ENCODE peak calls at places on chromosomes 3 and 15, in four cellular contexts. Q is K562, T is HepG2, F is GM12878. N is an unnamed sample.

GRCh38 chr3:175082631-175083030 is 223.5 kb downstream of the NAALADL2 start:
- DNase-seq in Q (no peak), T (no peak), F (no peak), N (no peak)

GRCh38 chr3:127053026-127053425 is 70.1 kb downstream of the PLXNA1 start:
- DNase-seq in Q (no peak), T (no peak), F (no peak), N (no peak)

GRCh38 chr3:10460951-10461563 is 44.3 kb downstream of the ATP2B2 start:
- DNase-seq in Q (no peak), T (no peak), F (no peak), N (no peak)

GRCh38 chr3:158808697-158809096 is 6.8 kb downstream of the MFSD1 start:
- DNase-seq in Q (no peak), T (no peak), F (no peak), N (no peak)

GRCh38 chr3:13563911-13564310 is 15.0 kb downstream of the FBLN2 start:
- DNase-seq in Q (no peak), T (no peak), F (no peak), N (no peak)

GRCh38 chr3:106014518-106014917 is 145.7 kb upstream of the CBLB start:
- DNase-seq in Q (no peak), T (no peak), F (no peak), N (no peak)

GRCh38 chr3:148848410-148848809 is 16.7 kb upstream of the CPA3 start:
- DNase-seq in Q (no peak), T (no peak), F (no peak), N (no peak)

GRCh38 chr3:100316656-100317069 is 17.9 kb upstream of the NIT2 start:
- DNase-seq in Q (peak), T (peak), F (no peak), N (peak)

GRCh38 chr3:135217730-135218129 is 422.7 kb downstream of the EPHB1 start:
- DNase-seq in Q (no peak), T (no peak), F (no peak), N (no peak)

GRCh38 chr15:65115086-65115485 is at the start of gene UBAP1L:
- DNase-seq in Q (no peak), T (no peak), F (no peak), N (no peak)

GRCh38 chr3:33219175-33219487 is 521 bp upstream of the SUSD5 start:
- DNase-seq in Q (no peak), T (no peak), F (no peak), N (no peak)

GRCh38 chr3:27542469-27542868 is 58.3 kb upstream of the SLC4A7 start:
- DNase-seq in Q (no peak), T (no peak), F (no peak), N (no peak)

GRCh38 chr15:83398591-83398990 is 48.5 kb upstream of the SH3GL3 start:
- DNase-seq in Q (no peak), T (no peak), F (no peak), N (no peak)

GRCh38 chr3:169661567-169662214 is 1.8 kb downstream of the MECOM start:
- DNase-seq in Q (peak), T (no peak), F (no peak), N (peak)

GRCh38 chr15:100914876-100915275 is 4.3 kb upstream of the LRRK1 start:
- DNase-seq in Q (no peak), T (no peak), F (no peak), N (no peak)

GRCh38 chr3:60579734-60580133 is 671.5 kb downstream of the FHIT start:
- DNase-seq in Q (no peak), T (no peak), F (no peak), N (no peak)

GRCh38 chr15:66833803-66834202 is 131.8 kb downstream of the SMAD6 start:
- DNase-seq in Q (no peak), T (no peak), F (no peak), N (no peak)

GRCh38 chr3:54123538-54124196 is 1.3 kb downstream of the CACNA2D3 start:
- DNase-seq in Q (no peak), T (no peak), F (no peak), N (no peak)

GRCh38 chr15:73906346-73907017 is 19.8 kb upstream of the LOXL1 start:
- DNase-seq in Q (no peak), T (no peak), F (no peak), N (no peak)

GRCh38 chr3:129936757-129937156 is 37.8 kb upstream of the TRH start:
- DNase-seq in Q (no peak), T (peak), F (no peak), N (peak)

GRCh38 chr15:71364117-71364584 is 248.9 kb downstream of the THSD4 start:
- DNase-seq in Q (no peak), T (no peak), F (no peak), N (no peak)

GRCh38 chr3:178968996-178969700 is 102.5 kb downstream of the ZMAT3 start:
- DNase-seq in Q (no peak), T (no peak), F (peak), N (no peak)

GRCh38 chr3:190092250-190092649 is 28.4 kb downstream of the P3H2 start:
- DNase-seq in Q (no peak), T (no peak), F (no peak), N (peak)

GRCh38 chr15:71634820-71635219 is 175.5 kb upstream of the NR2E3 start:
- DNase-seq in Q (no peak), T (no peak), F (no peak), N (peak)

GRCh38 chr3:168220609-168221008 is 124.9 kb upstream of the GOLIM4 start:
- DNase-seq in Q (no peak), T (no peak), F (no peak), N (no peak)

GRCh38 chr3:153442799-153443487 is 280.9 kb downstream of the RAP2B start:
- DNase-seq in Q (no peak), T (no peak), F (no peak), N (no peak)

DNA sequence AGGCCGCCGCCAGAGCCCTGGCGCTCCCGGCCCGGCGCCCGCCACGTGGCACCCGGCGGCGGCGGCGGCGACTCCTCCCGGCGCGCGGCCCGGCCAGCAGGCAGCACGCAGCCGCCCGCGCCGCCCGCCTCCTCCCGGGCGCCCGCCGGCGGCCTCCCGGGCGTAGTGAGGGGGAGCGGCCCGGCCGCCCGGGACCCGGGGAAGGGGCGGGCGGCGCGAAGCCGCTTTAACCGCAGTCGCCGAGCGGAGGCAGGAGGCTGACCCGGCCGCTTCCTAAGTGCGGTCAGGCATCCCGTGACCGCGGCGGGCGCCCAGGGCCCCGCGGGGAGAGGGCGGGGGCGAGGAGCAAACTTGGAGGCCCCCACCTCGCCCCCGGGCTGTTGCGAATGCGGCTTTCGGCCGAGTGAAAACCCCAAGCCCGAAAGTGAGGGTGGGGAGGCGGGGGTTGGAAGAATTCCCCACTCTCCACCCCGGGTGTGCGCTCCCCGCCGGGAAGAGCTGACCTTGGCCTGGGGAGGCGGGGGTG is 1.7 kb upstream of the HES1 start:
- DNase-seq in Q (peak), T (no peak), F (no peak), N (no peak)
- TF ChIP-seq MYC in Q (no peak), T (no peak), F (no peak), N (no peak)

DNA sequence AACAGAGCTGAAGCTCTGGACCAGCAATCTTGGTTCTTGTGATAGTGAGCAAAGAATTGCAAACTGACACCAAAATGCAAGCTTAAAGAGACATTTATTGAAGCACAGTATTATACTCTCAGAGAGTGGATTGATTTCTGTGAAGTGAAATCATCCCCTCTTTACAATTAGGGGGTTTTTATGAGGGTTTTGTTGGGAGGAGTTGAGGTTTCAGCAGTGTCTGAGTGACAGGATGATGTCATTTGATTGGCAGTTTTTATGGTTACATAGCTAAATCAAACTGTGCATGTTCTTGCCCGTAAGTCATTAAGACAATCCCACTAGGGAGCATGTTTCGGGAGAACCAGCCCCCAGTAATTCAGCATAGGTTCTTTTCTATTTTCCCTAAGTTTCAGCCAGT is 1200.5 kb downstream of the SI start:
- DNase-seq in Q (no peak), T (no peak), F (no peak), N (no peak)
- TF ChIP-seq MAX in Q (no peak), T (no peak), F (no peak), N (no peak)

GRCh38 chr3:143429628-143430514 is 310.3 kb downstream of the CHST2 start:
- DNase-seq in Q (peak), T (no peak), F (no peak), N (no peak)

GRCh38 chr3:143424874-143425273 is 305.3 kb downstream of the CHST2 start:
- DNase-seq in Q (no peak), T (no peak), F (no peak), N (no peak)

GRCh38 chr3:143428351-143428750 is 308.8 kb downstream of the CHST2 start:
- DNase-seq in Q (no peak), T (no peak), F (no peak), N (no peak)

GRCh38 chr3:143430582-143430981 is 311.0 kb downstream of the CHST2 start:
- DNase-seq in Q (no peak), T (no peak), F (no peak), N (no peak)

GRCh38 chr3:143427626-143428025 is 308.1 kb downstream of the CHST2 start:
- DNase-seq in Q (no peak), T (no peak), F (no peak), N (no peak)
- H3K9ac ChIP-seq in Q (no peak), T (no peak), F (no peak), N (no peak)

DNA sequence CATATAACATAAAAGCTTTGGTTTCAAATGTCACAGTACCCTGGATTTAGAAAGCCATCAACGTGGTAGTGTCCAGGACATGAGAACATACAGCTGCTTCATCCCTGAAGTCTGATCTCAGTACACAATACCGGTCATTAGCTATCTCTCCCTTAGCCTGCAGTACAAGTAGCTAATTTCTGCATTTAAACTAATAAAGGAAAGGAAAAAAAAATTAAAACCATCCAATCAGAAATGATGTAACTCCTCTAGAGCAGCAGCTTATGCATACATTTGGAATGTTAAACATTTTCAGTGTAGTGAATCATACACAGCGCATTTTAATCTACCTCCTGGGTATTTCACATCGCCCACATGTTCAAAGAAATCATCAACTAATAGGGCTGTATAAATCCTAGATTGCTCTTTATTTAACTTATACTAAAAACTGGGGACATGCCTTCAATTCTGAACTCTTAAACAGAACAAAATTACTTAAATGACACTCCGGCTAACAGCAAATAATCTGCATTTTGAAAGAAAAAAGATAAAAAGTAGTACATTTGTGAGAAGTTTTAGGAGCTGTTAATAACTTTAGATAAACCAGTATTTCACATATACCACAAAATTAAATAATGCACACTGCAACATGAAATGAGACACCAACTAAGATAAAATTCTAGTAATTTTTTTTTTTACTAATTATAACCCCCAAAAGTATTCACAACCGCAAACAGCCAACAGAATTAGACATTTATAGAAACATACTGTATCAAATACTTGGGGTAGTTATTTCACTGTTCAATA is 3.7 kb downstream of the IGF2BP2 start:
- DNase-seq in Q (no peak), T (peak), F (no peak), N (peak)
- TF ChIP-seq MYC in Q (no peak), T (no peak), F (no peak), N (no peak)

GRCh38 chr15:60073441-60073840 is 69.3 kb downstream of the FOXB1 start:
- DNase-seq in Q (no peak), T (no peak), F (no peak), N (no peak)

GRCh38 chr15:60065951-60066350 is 61.8 kb downstream of the FOXB1 start:
- DNase-seq in Q (no peak), T (no peak), F (no peak), N (no peak)

GRCh38 chr15:60076055-60076454 is 71.9 kb downstream of the FOXB1 start:
- DNase-seq in Q (no peak), T (no peak), F (no peak), N (no peak)

GRCh38 chr15:60074181-60074885 is 70.2 kb downstream of the FOXB1 start:
- DNase-seq in Q (no peak), T (no peak), F (no peak), N (peak)

GRCh38 chr15:60070838-60071493 is 66.9 kb downstream of the FOXB1 start:
- DNase-seq in Q (no peak), T (no peak), F (no peak), N (peak)
- TF ChIP-seq MAX in Q (no peak), T (no peak), F (no peak), N (no peak)

GRCh38 chr3:195160908-195161434 is 110.0 kb downstream of the XXYLT1 start:
- DNase-seq in Q (no peak), T (no peak), F (no peak), N (peak)
- H3K9ac ChIP-seq in Q (peak), T (peak), F (no peak), N (peak)

GRCh38 chr3:52291508-52292181 is 4.0 kb downstream of the GLYCTK start:
- DNase-seq in Q (no peak), T (no peak), F (no peak), N (no peak)
- TF ChIP-seq MYC in Q (no peak), T (no peak), F (no peak), N (no peak)

GRCh38 chr15:40085225-40085624 is 23.5 kb downstream of the BMF start:
- DNase-seq in Q (peak), T (no peak), F (no peak), N (no peak)
- TF ChIP-seq MAX in Q (no peak), T (no peak), F (no peak), N (no peak)

DNA sequence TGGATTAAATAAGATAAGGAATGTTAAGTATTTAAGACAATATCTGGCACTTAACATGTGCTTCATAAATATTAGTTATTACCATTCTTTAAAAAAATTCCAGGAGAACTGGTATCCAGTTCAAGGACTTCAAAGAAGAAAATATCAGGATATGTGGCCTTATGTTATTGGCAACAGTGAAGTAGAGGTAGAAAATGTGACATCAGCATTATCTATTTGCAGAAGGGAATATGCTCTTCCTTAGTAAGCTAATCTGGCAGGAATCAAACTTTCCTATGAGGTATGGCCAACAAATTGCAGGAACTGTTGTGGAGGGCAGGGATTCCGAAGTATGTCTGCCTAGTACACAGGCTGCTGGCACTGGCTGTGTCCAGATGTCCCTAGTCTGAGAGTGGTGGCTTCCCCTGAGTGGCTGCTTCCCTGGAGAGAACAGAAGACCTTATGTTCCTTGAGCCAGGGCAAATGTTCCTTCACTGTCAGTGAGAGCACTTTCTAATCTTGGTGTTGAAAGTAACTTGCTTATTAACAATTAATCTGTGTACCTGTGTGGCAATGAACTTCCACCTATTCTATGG is 351.7 kb upstream of the THRB start:
- DNase-seq in Q (no peak), T (no peak), F (no peak), N (no peak)
- H3K9ac ChIP-seq in Q (no peak), T (no peak), F (no peak), N (no peak)